ENCODE peak calls at places on chromosomes 13 and 19, in seven cellular contexts. S, M, L, G, V, P and R are unnamed samples.

GRCh38 chr13:78660130-78660857 is 1.3 kb upstream of the OBI1 start:
- DNase-seq in S (no peak), M (no peak), L (no peak), G (no peak), V (peak), P (no peak), R (no peak)

GRCh38 chr13:30713133-30713532 is 22.2 kb upstream of the ALOX5AP start:
- DNase-seq in S (no peak), M (no peak), L (no peak), G (no peak), V (no peak), P (no peak), R (no peak)

GRCh38 chr13:24119593-24120508 is 40.7 kb upstream of the SPATA13 start:
- DNase-seq in S (no peak), M (no peak), L (no peak), G (no peak), V (peak), P (no peak), R (no peak)

GRCh38 chr19:46904114-46905060 is 43.6 kb downstream of the ARHGAP35 start:
- DNase-seq in S (no peak), M (no peak), L (no peak), G (no peak), V (peak), P (no peak), R (no peak)

GRCh38 chr19:873084-874019 is 13.9 kb downstream of the CFD start:
- DNase-seq in S (peak), M (peak), L (no peak), G (peak), V (peak), P (no peak), R (no peak)

GRCh38 chr19:52936151-52936957 is 13.1 kb upstream of the ZNF888 start:
- DNase-seq in S (no peak), M (no peak), L (peak), G (no peak), V (no peak), P (no peak), R (no peak)

GRCh38 chr13:99496322-99497142 is 4.7 kb upstream of the TM9SF2 start:
- DNase-seq in S (peak), M (peak), L (peak), G (peak), V (peak), P (no peak), R (peak)

GRCh38 chr13:98451676-98452105 is 125.2 kb downstream of the STK24 start:
- DNase-seq in S (no peak), M (no peak), L (peak), G (no peak), V (peak), P (no peak), R (no peak)

GRCh38 chr13:74129500-74130144 is 4.6 kb downstream of the KLF12 start:
- DNase-seq in S (peak), M (peak), L (no peak), G (peak), V (peak), P (no peak), R (no peak)

GRCh38 chr19:16389848-16390247 is 65.2 kb downstream of the KLF2 start:
- DNase-seq in S (no peak), M (no peak), L (no peak), G (no peak), V (no peak), P (no peak), R (no peak)

GRCh38 chr19:42683917-42684513 is 56.3 kb downstream of the PSG3 start:
- DNase-seq in S (peak), M (no peak), L (no peak), G (no peak), V (peak), P (no peak), R (peak)

GRCh38 chr19:51479531-51480331 is 1.4 kb downstream of the CEACAM18 start:
- DNase-seq in S (no peak), M (no peak), L (no peak), G (no peak), V (no peak), P (no peak), R (no peak)

GRCh38 chr13:30819136-30819875 is 84.0 kb downstream of the ALOX5AP start:
- DNase-seq in S (no peak), M (no peak), L (no peak), G (no peak), V (no peak), P (no peak), R (no peak)

GRCh38 chr19:10092648-10093294 is 6.7 kb downstream of the SHFL start:
- DNase-seq in S (no peak), M (no peak), L (no peak), G (no peak), V (no peak), P (no peak), R (no peak)

GRCh38 chr19:15702590-15702930 is 25.3 kb upstream of the OR10H2 start:
- DNase-seq in S (peak), M (peak), L (peak), G (peak), V (peak), P (no peak), R (no peak)

GRCh38 chr19:39408392-39409206 is 2.0 kb downstream of the ZFP36 start:
- DNase-seq in S (no peak), M (no peak), L (no peak), G (no peak), V (peak), P (no peak), R (peak)

GRCh38 chr19:7916908-7917291 is 2.3 kb downstream of the TGFBR3L start:
- DNase-seq in S (no peak), M (no peak), L (no peak), G (no peak), V (no peak), P (no peak), R (peak)

GRCh38 chr19:34838753-34839431 is 65.9 kb upstream of the ZNF599 start:
- DNase-seq in S (no peak), M (no peak), L (no peak), G (peak), V (peak), P (peak), R (no peak)

GRCh38 chr13:31172535-31172934 is 10.8 kb upstream of the HSPH1 start:
- DNase-seq in S (no peak), M (peak), L (no peak), G (no peak), V (peak), P (no peak), R (no peak)

GRCh38 chr19:45676851-45677263 is 8.8 kb downstream of the GIPR start:
- DNase-seq in S (no peak), M (no peak), L (no peak), G (peak), V (no peak), P (no peak), R (peak)

GRCh38 chr13:26759907-26760834 is at the start of gene GPR12:
- DNase-seq in S (no peak), M (no peak), L (no peak), G (no peak), V (peak), P (no peak), R (no peak)